ENCODE peak calls at places on chromosomes 7 and 10, in ten cellular contexts. E, M, V, Y, K, X, Q, I, C and O are unnamed samples.

GRCh38 chr7:111356941-111357340 is 205.4 kb downstream of the IMMP2L start:
- DNase-seq in Y (no peak), I (peak), M (no peak), K (peak), V (no peak), C (no peak), X (no peak), Q (no peak), E (no peak), O (peak)

GRCh38 chr7:150842018-150842417 is 10.3 kb upstream of the AOC1 start:
- DNase-seq in C (no peak), I (no peak), Q (no peak), E (no peak), X (no peak), V (no peak), M (no peak), Y (no peak), K (no peak), O (no peak)

GRCh38 chr10:92066386-92066785 is 142.8 kb downstream of the BTAF1 start:
- DNase-seq in Y (no peak), I (no peak), C (no peak), M (no peak), E (no peak), V (no peak), Q (no peak), K (no peak), X (no peak), O (no peak)

GRCh38 chr7:158815046-158815445 is 14.3 kb downstream of the ESYT2 start:
- DNase-seq in K (peak), E (no peak), I (peak), M (no peak), V (peak), Q (no peak), C (no peak), Y (no peak), X (no peak), O (no peak)

GRCh38 chr10:42783181-42783549 is 570 bp downstream of the BMS1 start:
- DNase-seq in X (peak), E (no peak), V (peak), Y (peak), C (peak), Q (no peak), K (peak), M (no peak), I (peak), O (no peak)

GRCh38 chr7:149783386-149784250 is 10.2 kb upstream of the ZNF467 start:
- DNase-seq in K (no peak), I (no peak), Q (no peak), V (no peak), E (no peak), M (no peak), C (no peak), X (no peak), Y (no peak), O (no peak)

GRCh38 chr10:30995081-30995480 is 36.6 kb downstream of the ZNF438 start:
- DNase-seq in K (no peak), C (no peak), E (no peak), I (no peak), V (no peak), M (no peak), Q (no peak), X (no peak), Y (no peak), O (no peak)

GRCh38 chr7:96414931-96415292 is 93.0 kb upstream of the SLC25A13 start:
- DNase-seq in X (peak), M (no peak), I (no peak), V (peak), K (no peak), Q (no peak), C (peak), Y (no peak), E (no peak), O (no peak)

GRCh38 chr10:61024801-61025201 is 80.8 kb upstream of the RHOBTB1 start:
- DNase-seq in Y (no peak), M (no peak), E (no peak), K (peak), C (peak), I (peak), X (no peak), V (peak), Q (no peak), O (no peak)

GRCh38 chr10:114648368-114648767 is 9.7 kb downstream of the ABLIM1 start:
- DNase-seq in M (no peak), V (peak), X (peak), E (no peak), Q (no peak), I (peak), C (peak), Y (no peak), K (peak), O (peak)

GRCh38 chr7:6651866-6652445 is 14.8 kb downstream of the ZNF316 start:
- DNase-seq in K (no peak), E (no peak), Y (no peak), I (no peak), V (no peak), X (no peak), Q (peak), C (no peak), M (no peak), O (no peak)

GRCh38 chr7:39565538-39565937 is 666 bp upstream of the YAE1 start:
- DNase-seq in K (no peak), M (no peak), X (peak), E (no peak), I (no peak), V (no peak), Y (no peak), C (peak), Q (no peak), O (no peak)

GRCh38 chr10:7165500-7166177 is 245.2 kb downstream of the SFMBT2 start:
- DNase-seq in Y (no peak), V (no peak), E (no peak), X (no peak), M (no peak), I (no peak), K (no peak), Q (no peak), C (no peak), O (no peak)

GRCh38 chr7:136293272-136293671 is 316.1 kb upstream of the MTPN start:
- DNase-seq in V (no peak), M (no peak), C (no peak), I (no peak), K (no peak), Y (no peak), Q (no peak), X (no peak), E (no peak), O (no peak)

GRCh38 chr7:114033475-114033874 is 114.7 kb upstream of the PPP1R3A start:
- DNase-seq in K (no peak), Y (no peak), C (no peak), I (no peak), Q (no peak), V (no peak), X (no peak), M (no peak), E (no peak), O (no peak)

GRCh38 chr7:77837275-77837674 is 38.7 kb downstream of the PHTF2 start:
- DNase-seq in M (no peak), X (no peak), Y (no peak), V (no peak), E (no peak), Q (no peak), K (no peak), C (peak), I (no peak), O (no peak)

GRCh38 chr7:55432937-55433784 is 68.0 kb downstream of the LANCL2 start:
- DNase-seq in Y (no peak), K (no peak), M (no peak), E (no peak), X (no peak), C (peak), I (peak), V (peak), Q (no peak), O (no peak)

GRCh38 chr7:116206141-116206540 is 4.2 kb upstream of the TES start:
- DNase-seq in K (no peak), C (no peak), Q (no peak), I (no peak), Y (no peak), X (no peak), V (no peak), M (no peak), E (no peak), O (no peak)

GRCh38 chr7:51666261-51666660 is 349.7 kb upstream of the COBL start:
- DNase-seq in Y (no peak), C (no peak), I (no peak), M (no peak), K (no peak), X (no peak), E (no peak), V (no peak), Q (no peak), O (no peak)

GRCh38 chr10:94103902-94104301 is 110.2 kb downstream of the PLCE1 start:
- DNase-seq in X (no peak), K (peak), E (no peak), Y (no peak), M (no peak), C (no peak), V (peak), Q (no peak), I (peak), O (peak)

GRCh38 chr10:73894245-73894971 is 16.5 kb upstream of the PLAU start:
- DNase-seq in Y (no peak), V (peak), K (peak), I (peak), X (no peak), Q (no peak), E (no peak), C (peak), M (no peak), O (no peak)

GRCh38 chr10:101840102-101840684 is 3.4 kb downstream of the KCNIP2 start:
- DNase-seq in M (peak), Y (no peak), C (no peak), V (peak), K (no peak), I (no peak), X (no peak), E (no peak), Q (no peak), O (no peak)

DNA sequence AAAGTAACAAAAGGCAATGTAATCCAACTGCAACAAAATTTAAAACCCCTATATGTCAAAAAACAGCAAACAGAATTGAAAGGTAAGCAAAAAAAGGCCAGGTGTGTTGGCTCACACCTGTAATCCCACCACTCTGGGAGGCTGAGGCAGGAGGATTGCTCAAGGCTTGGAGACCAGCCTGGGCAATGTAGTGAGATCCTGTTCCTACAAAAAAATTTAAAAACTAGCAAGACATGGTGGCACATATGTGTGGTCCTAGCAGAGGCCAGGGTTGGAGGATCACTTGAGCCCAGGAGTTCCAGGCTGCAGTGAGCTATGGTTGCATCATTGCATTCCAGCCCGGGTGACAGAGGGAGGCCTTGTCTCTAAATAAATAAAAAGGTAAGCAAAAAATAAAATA is 212.1 kb upstream of the KLF14 start:
- DNase-seq in C (no peak), M (no peak), V (no peak), E (no peak), I (no peak), K (no peak), Y (no peak), Q (no peak), X (no peak), O (no peak)
- H3K4me3 ChIP-seq in C (no peak), M (no peak), V (no peak), E (no peak), I (no peak), K (no peak), Y (no peak), Q (no peak), X (no peak), O (no peak)

GRCh38 chr7:101900103-101900502 is 82.7 kb downstream of the CUX1 start:
- DNase-seq in I (no peak), X (no peak), E (no peak), M (peak), C (peak), V (no peak), K (no peak), Y (peak), Q (no peak), O (no peak)
- TF ChIP-seq CTCF in I (no peak), X (no peak), E (no peak), M (no peak), C (peak), V (no peak), K (no peak), Y (peak), Q (no peak), O (no peak)

GRCh38 chr10:24723386-24723787 is 300 bp downstream of the ARHGAP21 start:
- DNase-seq in M (no peak), X (peak), C (no peak), E (no peak), Q (no peak), K (no peak), Y (peak), V (peak), I (peak), O (no peak)

GRCh38 chr10:24722131-24722675 is 1.5 kb downstream of the ARHGAP21 start:
- DNase-seq in K (no peak), Q (no peak), C (peak), X (no peak), V (no peak), M (no peak), Y (no peak), I (peak), E (no peak), O (no peak)

GRCh38 chr10:24722676-24723385 is 856 bp downstream of the ARHGAP21 start:
- DNase-seq in M (peak), Y (peak), K (no peak), Q (no peak), X (peak), I (peak), V (peak), C (peak), E (peak), O (no peak)

GRCh38 chr10:24720096-24720495 is 3.6 kb downstream of the ARHGAP21 start:
- DNase-seq in V (no peak), K (no peak), C (peak), I (no peak), Q (no peak), E (no peak), M (no peak), Y (no peak), X (no peak), O (no peak)

DNA sequence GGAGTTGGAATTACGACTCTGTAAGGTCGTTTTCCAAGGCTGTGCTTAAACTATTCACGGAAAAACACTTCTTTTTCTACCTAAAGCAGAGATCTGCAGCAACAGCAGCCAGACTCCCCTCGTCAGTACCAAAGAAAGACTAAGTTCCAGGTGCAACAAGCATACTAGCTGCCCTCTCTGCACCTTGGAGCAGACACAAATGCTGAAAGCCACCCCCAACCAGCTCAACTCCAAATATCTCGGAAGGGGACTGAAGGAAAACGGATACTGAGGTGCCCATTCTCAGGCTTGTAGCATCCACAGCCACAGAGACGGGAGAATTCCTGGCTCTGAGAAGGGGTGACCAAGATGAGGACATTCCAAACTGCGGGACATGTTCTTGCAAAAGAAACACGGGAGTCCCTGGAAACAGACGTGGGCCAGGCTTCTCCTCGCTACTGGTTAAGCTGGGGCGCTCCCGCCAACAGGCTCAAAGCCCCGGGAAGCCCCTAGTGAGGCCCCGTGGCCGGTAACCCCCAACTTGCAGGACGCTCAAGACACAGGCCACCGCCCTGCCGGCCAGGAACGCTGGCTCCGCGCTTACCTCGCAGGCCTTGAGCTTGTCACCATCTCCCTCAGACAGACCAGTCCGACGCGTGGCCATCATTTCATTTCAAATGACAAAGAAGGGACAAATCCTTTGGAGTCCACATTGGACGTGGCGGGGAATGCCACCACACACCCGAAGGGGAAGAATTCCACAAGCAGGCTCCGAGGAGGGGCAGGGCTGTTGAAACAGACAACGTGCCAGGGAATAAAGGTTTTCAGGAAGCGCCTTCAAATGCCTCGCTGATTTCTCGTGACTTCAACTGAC is 2.2 kb downstream of the ARHGAP21 start:
- DNase-seq in V (no peak), E (peak), X (peak), Q (peak), C (peak), Y (peak), I (peak), K (no peak), M (peak), O (no peak)
- H3K4me3 ChIP-seq in V (peak), E (peak), X (peak), Q (peak), C (peak), Y (peak), I (peak), K (peak), M (peak), O (peak)

GRCh38 chr7:70506463-70506862 is 625.5 kb upstream of the GALNT17 start:
- DNase-seq in K (no peak), C (no peak), M (no peak), Y (no peak), Q (no peak), I (no peak), X (no peak), E (no peak), V (peak), O (no peak)
- TF ChIP-seq CTCF in K (no peak), C (no peak), M (no peak), Y (no peak), Q (no peak), I (no peak), X (no peak), E (peak), V (no peak), O (no peak)

GRCh38 chr7:73433924-73434700 is 534 bp downstream of the FZD9 start:
- DNase-seq in E (no peak), K (no peak), Q (no peak), V (no peak), C (peak), M (no peak), I (no peak), X (no peak), Y (no peak), O (no peak)
- H3K4me3 ChIP-seq in E (no peak), K (peak), Q (peak), V (no peak), C (no peak), M (peak), I (no peak), X (peak), Y (peak), O (peak)

DNA sequence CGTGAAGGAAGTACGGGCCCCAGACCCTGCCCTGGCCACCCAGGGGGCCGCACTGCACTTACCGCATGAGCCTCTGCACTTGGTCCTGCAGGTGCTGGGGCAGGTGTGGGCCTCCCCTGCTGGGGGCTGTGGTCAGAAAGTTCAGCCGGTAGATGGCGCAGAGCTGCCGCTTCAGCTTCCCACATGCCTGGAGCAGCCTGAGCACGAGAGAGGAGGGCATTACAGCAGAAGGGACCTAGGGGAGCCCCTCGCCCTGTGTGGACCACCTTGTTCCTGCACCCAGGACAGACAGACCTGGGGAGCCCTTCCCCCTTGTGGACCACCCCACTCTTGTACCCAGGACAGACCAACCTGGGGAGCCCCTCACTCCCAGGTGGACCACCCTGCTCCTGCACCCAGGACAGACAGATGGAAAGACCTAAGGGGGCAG is 8.7 kb upstream of the PYROXD2 start:
- DNase-seq in E (no peak), I (no peak), C (peak), K (no peak), Y (no peak), V (no peak), Q (no peak), M (no peak), X (no peak), O (no peak)
- TF ChIP-seq CTCF in E (no peak), I (no peak), C (peak), K (no peak), Y (peak), V (no peak), Q (no peak), M (no peak), X (no peak), O (peak)